ENCODE peak calls at places on chromosomes 4 and X, in ten cellular contexts. D is psoas muscle, H is T1000, C is skeletal muscle cell, O is GM12865, F is non-pigmented ciliary epithelial cell, R is epithelial cell of esophagus, Q is iris pigment epithelial cell, J is NCI-H1417, S is glutamatergic neuron. L is an unnamed sample.

GRCh38 chr4:137307806-137308205 is 224.5 kb downstream of the PCDH18 start:
- DNase-seq in D (peak; percentile 18), H (no peak), C (peak; percentile 59), O (no peak), F (no peak), R (peak; percentile 1), Q (peak; percentile 93), J (no peak), S (no peak), L (no peak)

GRCh38 chr4:83486457-83487129 is 1.7 kb upstream of the ABRAXAS1 start:
- DNase-seq in D (no peak), H (no peak), C (no peak), O (no peak), F (no peak), R (no peak), Q (no peak), J (no peak), S (no peak), L (no peak)

GRCh38 chr4:67779631-67780030 is 25.4 kb upstream of the GNRHR start:
- DNase-seq in D (no peak), H (no peak), C (no peak), O (no peak), F (no peak), R (peak; percentile 93), Q (no peak), J (peak; percentile 23), S (no peak), L (peak; percentile 28)

GRCh38 chrX:154738013-154738738 is 12.7 kb downstream of the GAB3 start:
- DNase-seq in D (peak; percentile 55), H (no peak), C (peak; percentile 68), O (no peak), F (no peak), R (peak; percentile 65), Q (peak; percentile 91), J (peak; percentile 7), S (no peak), L (no peak)

GRCh38 chr4:61921890-61922289 is 721.8 kb downstream of the ADGRL3 start:
- DNase-seq in D (no peak), H (no peak), C (no peak), O (no peak), F (no peak), R (no peak), Q (no peak), J (no peak), S (no peak), L (no peak)

GRCh38 chr4:142126890-142127497 is 490.6 kb downstream of the IL15 start:
- DNase-seq in D (no peak), H (no peak), C (peak; percentile 43), O (peak; percentile 77), F (peak; percentile 34), R (peak; percentile 78), Q (peak; percentile 71), J (peak; percentile 86), S (peak; percentile 38), L (peak; percentile 80)

GRCh38 chr4:165330071-165330470 is 2.6 kb downstream of the MSMO1 start:
- DNase-seq in D (no peak), H (no peak), C (no peak), O (no peak), F (no peak), R (no peak), Q (no peak), J (no peak), S (no peak), L (peak; percentile 37)

GRCh38 chr4:158255727-158256324 is 45.5 kb downstream of the TMEM144 start:
- DNase-seq in D (no peak), H (no peak), C (peak; percentile 12), O (peak; percentile 20), F (peak; percentile 20), R (peak; percentile 60), Q (peak; percentile 61), J (peak; percentile 75), S (no peak), L (peak; percentile 88)

GRCh38 chr4:126264839-126265238 is 950.1 kb downstream of the FAT4 start:
- DNase-seq in D (no peak), H (no peak), C (peak; percentile 24), O (no peak), F (peak; percentile 41), R (peak; percentile 66), Q (peak; percentile 78), J (no peak), S (no peak), L (no peak)

GRCh38 chr4:38119663-38120374 is 159.6 kb downstream of the PTTG2 start:
- DNase-seq in D (no peak), H (peak; percentile 83), C (peak; percentile 89), O (no peak), F (no peak), R (peak; percentile 27), Q (peak; percentile 92), J (peak; percentile 69), S (peak; percentile 62), L (no peak)

GRCh38 chrX:153593811-153594500 is 5.0 kb downstream of the CCNQ start:
- DNase-seq in D (no peak), H (no peak), C (no peak), O (no peak), F (no peak), R (no peak), Q (no peak), J (no peak), S (no peak), L (no peak)

GRCh38 chr4:2080429-2081300 is 21.5 kb downstream of the NAT8L start:
- DNase-seq in D (no peak), H (no peak), C (no peak), O (no peak), F (no peak), R (no peak), Q (no peak), J (no peak), S (no peak), L (no peak)

GRCh38 chr4:177671387-177671786 is 229.2 kb upstream of the AGA start:
- DNase-seq in D (no peak), H (no peak), C (no peak), O (no peak), F (no peak), R (no peak), Q (no peak), J (no peak), S (no peak), L (no peak)

GRCh38 chr4:155665054-155665453 is 1.6 kb upstream of the GUCY1A1 start:
- DNase-seq in D (no peak), H (no peak), C (no peak), O (no peak), F (no peak), R (no peak), Q (no peak), J (no peak), S (no peak), L (no peak)

GRCh38 chrX:2370436-2370835 is 130.3 kb downstream of the DHRSX start:
- DNase-seq in D (no peak), H (no peak), C (no peak), O (no peak), F (no peak), R (no peak), Q (peak; percentile 16), J (no peak), S (no peak), L (no peak)